ENCODE peak calls at places on chromosome 13, in seven cellular contexts. W is amygdala, A is cardiac septum, U is left ventricle myocardium superior, F is ecto neural progenitor cell, Y is endothelial cell, E is iris pigment epithelial cell. G is an unnamed sample.
A peak's percentile ranks its signal among the peaks of the same experiment; 100 is the strongest.

GRCh38 chr13:20940083-20940482 is 37.5 kb upstream of the XPO4 start:
- DNase-seq in F (no peak), W (no peak), E (peak; percentile 86), U (no peak), A (no peak), Y (no peak), G (no peak)

GRCh38 chr13:110254151-110254679 is 52.7 kb downstream of the COL4A1 start:
- DNase-seq in E (peak; percentile 67), U (no peak), F (no peak), Y (no peak), W (no peak), A (no peak), G (no peak)

GRCh38 chr13:101942038-101942437 is 459.8 kb downstream of the FGF14 start:
- DNase-seq in F (no peak), E (peak; percentile 44), Y (peak; percentile 54), W (no peak), A (no peak), U (no peak), G (peak; percentile 85)

GRCh38 chr13:45370922-45371406 is 30.0 kb upstream of the TPT1 start:
- DNase-seq in A (peak; percentile 85), W (peak; percentile 21), Y (peak; percentile 85), F (peak; percentile 89), U (peak; percentile 83), E (peak; percentile 65), G (peak; percentile 35)

GRCh38 chr13:36915106-36915505 is 4.9 kb downstream of the SMAD9 start:
- DNase-seq in U (no peak), F (no peak), Y (no peak), W (no peak), A (no peak), E (no peak), G (no peak)

GRCh38 chr13:70723732-70724131 is 615.5 kb upstream of the KLHL1 start:
- DNase-seq in U (no peak), Y (no peak), A (no peak), E (peak; percentile 16), W (no peak), F (no peak), G (peak; percentile 31)

GRCh38 chr13:99218969-99219368 is 18.3 kb downstream of the UBAC2 start:
- DNase-seq in U (no peak), W (no peak), Y (no peak), A (no peak), F (no peak), E (no peak), G (no peak)

GRCh38 chr13:76980075-76980718 is 11.7 kb upstream of the CLN5 start:
- DNase-seq in A (peak; percentile 92), F (peak; percentile 91), E (peak; percentile 31), U (peak; percentile 91), W (peak; percentile 30), Y (peak; percentile 95), G (peak; percentile 48)

GRCh38 chr13:33789067-33789606 is 28.8 kb upstream of the RFC3 start:
- DNase-seq in E (no peak), A (no peak), Y (no peak), F (no peak), U (no peak), W (no peak), G (no peak)

GRCh38 chr13:79779761-79780160 is 298.8 kb downstream of the NDFIP2 start:
- DNase-seq in Y (no peak), W (no peak), F (no peak), U (no peak), E (peak; percentile 65), A (no peak), G (no peak)

GRCh38 chr13:111313911-111314425 is 6.5 kb upstream of the TEX29 start:
- DNase-seq in Y (no peak), F (no peak), A (no peak), W (no peak), E (no peak), U (no peak), G (no peak)

GRCh38 chr13:94987869-94988268 is 275.5 kb upstream of the SOX21 start:
- DNase-seq in A (no peak), E (no peak), Y (no peak), W (no peak), F (no peak), U (no peak), G (no peak)

GRCh38 chr13:65597839-65598818 is 1632.0 kb downstream of the PCDH9 start:
- DNase-seq in E (peak; percentile 91), Y (no peak), F (no peak), U (no peak), A (no peak), W (no peak), G (no peak)

GRCh38 chr13:40583738-40584137 is 82.7 kb downstream of the FOXO1 start:
- DNase-seq in U (no peak), Y (no peak), E (no peak), F (no peak), A (no peak), W (no peak), G (no peak)

GRCh38 chr13:75345191-75345590 is 136.8 kb downstream of the TBC1D4 start:
- DNase-seq in Y (no peak), U (no peak), F (no peak), W (no peak), E (peak; percentile 46), A (no peak), G (no peak)

GRCh38 chr13:51283361-51283760 is 56.1 kb upstream of the SERPINE3 start:
- DNase-seq in F (no peak), U (no peak), A (no peak), W (no peak), E (no peak), Y (no peak), G (no peak)

GRCh38 chr13:93183302-93183701 is 43.3 kb upstream of the GPC6 start:
- DNase-seq in Y (no peak), F (no peak), W (no peak), E (no peak), U (no peak), A (no peak), G (no peak)

GRCh38 chr13:41284512-41285288 is 21.3 kb upstream of the MTRF1 start:
- DNase-seq in A (no peak), Y (no peak), E (peak; percentile 94), U (no peak), W (no peak), F (no peak), G (no peak)